ENCODE peak calls at places on chromosomes 6 and 20, in eight cellular contexts. G is DND-41; U is GM03348; A is ACHN; L is H9; P is activated CD4-positive, alpha-beta memory T cell treated with anti-CD3 and anti-CD28 coated beads, Interleukin-2, amount 10 ng/mL, durations not matched to agents 7 days and 5 days; W is HEK293T; Z is activated CD4-positive, alpha-beta T cell treated with anti-CD3 and anti-CD28 coated beads for 1 hour. X is an unnamed sample.

GRCh38 chr6:130143709-130144108 is 79.0 kb downstream of the SAMD3 start:
- DNase-seq in P (no peak), W (no peak), U (peak; percentile 30), L (no peak), G (no peak), Z (no peak), A (no peak), X (no peak)

GRCh38 chr20:23087587-23088275 is 1.6 kb upstream of the CD93 start:
- DNase-seq in G (no peak), L (no peak), U (no peak), A (no peak), Z (no peak), P (no peak), W (no peak), X (no peak)

GRCh38 chr20:63099426-63100267 is 92.9 kb upstream of the BHLHE23 start:
- DNase-seq in G (no peak), P (no peak), A (no peak), L (peak; percentile 18), W (no peak), Z (no peak), U (no peak), X (no peak)

GRCh38 chr6:21992178-21992967 is 304.5 kb downstream of the PRL start:
- DNase-seq in U (peak; percentile 67), A (no peak), P (no peak), L (no peak), W (no peak), G (peak; percentile 68), Z (no peak), X (no peak)

GRCh38 chr6:14863896-14864850 is 381.7 kb upstream of the JARID2 start:
- DNase-seq in G (no peak), U (no peak), L (no peak), P (no peak), W (peak; percentile 25), A (no peak), Z (no peak), X (no peak)

GRCh38 chr20:17652411-17652810 is 29.6 kb downstream of the RRBP1 start:
- DNase-seq in Z (no peak), U (no peak), P (no peak), W (no peak), G (no peak), L (no peak), A (no peak), X (no peak)

GRCh38 chr20:50136822-50137599 is 16.5 kb downstream of the PEDS1 start:
- DNase-seq in A (no peak), Z (no peak), G (no peak), L (no peak), W (no peak), P (no peak), U (no peak), X (no peak)

GRCh38 chr20:1424336-1424735 is 31.5 kb upstream of the FKBP1A start:
- DNase-seq in A (no peak), G (no peak), Z (no peak), L (no peak), U (no peak), W (no peak), P (no peak), X (no peak)

GRCh38 chr6:165967768-165968408 is 199.8 kb downstream of the TBXT start:
- DNase-seq in G (no peak), A (peak; percentile 7), L (no peak), W (no peak), U (no peak), Z (no peak), P (no peak), X (no peak)

GRCh38 chr6:17494919-17495318 is 101.5 kb downstream of the CAP2 start:
- DNase-seq in Z (no peak), U (no peak), L (no peak), A (no peak), W (no peak), P (no peak), G (no peak), X (no peak)

GRCh38 chr6:1612386-1612893 is 2.7 kb downstream of the FOXC1 start:
- DNase-seq in L (no peak), A (no peak), W (no peak), P (no peak), G (no peak), Z (no peak), U (no peak), X (no peak)

GRCh38 chr6:42313038-42313437 is 95.4 kb upstream of the MRPS10 start:
- DNase-seq in W (no peak), U (peak; percentile 53), P (no peak), L (no peak), A (no peak), G (no peak), Z (no peak), X (no peak)

GRCh38 chr20:25059487-25059820 is 1.5 kb upstream of the ACSS1 start:
- DNase-seq in P (no peak), Z (no peak), W (no peak), L (no peak), G (no peak), A (no peak), U (no peak), X (no peak)

GRCh38 chr20:10653593-10654288 is 20.1 kb downstream of the JAG1 start:
- DNase-seq in G (no peak), W (no peak), P (no peak), U (peak; percentile 73), Z (no peak), A (no peak), L (no peak), X (no peak)

GRCh38 chr20:8133816-8134451 is 1.9 kb downstream of the PLCB1 start:
- DNase-seq in G (no peak), W (no peak), U (no peak), P (no peak), Z (no peak), L (no peak), A (no peak), X (no peak)

GRCh38 chr6:41635365-41635764 is 2.9 kb upstream of the MDFI start:
- DNase-seq in A (no peak), Z (no peak), P (no peak), W (no peak), L (no peak), G (no peak), U (no peak), X (no peak)

GRCh38 chr6:37566209-37566859 is 66.6 kb upstream of the CCDC167 start:
- DNase-seq in A (peak; percentile 27), G (peak; percentile 46), U (peak; percentile 91), L (peak; percentile 80), W (peak; percentile 86), P (peak; percentile 71), Z (peak; percentile 60), X (peak; percentile 80)

GRCh38 chr6:43924222-43924702 is 154.3 kb downstream of the VEGFA start:
- DNase-seq in P (peak; percentile 73), U (peak; percentile 50), W (no peak), G (peak; percentile 92), L (no peak), Z (peak; percentile 18), A (peak; percentile 35), X (peak; percentile 65)

GRCh38 chr6:151680846-151681425 is 126.5 kb upstream of the ESR1 start:
- DNase-seq in P (no peak), G (no peak), Z (no peak), A (no peak), W (no peak), U (no peak), L (no peak), X (no peak)

GRCh38 chr6:34181903-34182302 is 36.0 kb upstream of the GRM4 start:
- DNase-seq in G (no peak), W (no peak), A (no peak), Z (no peak), P (no peak), L (no peak), U (peak; percentile 6), X (peak; percentile 14)

GRCh38 chr6:30964075-30964474 is 19.4 kb upstream of the MUC21 start:
- DNase-seq in A (no peak), L (no peak), P (peak; percentile 63), U (no peak), W (no peak), G (no peak), Z (no peak), X (peak; percentile 26)

GRCh38 chr6:19536838-19537237 is 300.3 kb upstream of the ID4 start:
- DNase-seq in W (no peak), Z (no peak), G (no peak), U (no peak), A (no peak), L (no peak), P (no peak), X (no peak)

GRCh38 chr6:118876814-118877213 is 17.1 kb upstream of the ASF1A start:
- DNase-seq in Z (no peak), A (no peak), L (no peak), G (no peak), P (no peak), W (no peak), U (peak; percentile 8), X (no peak)

GRCh38 chr6:169166896-169167580 is 86.6 kb downstream of the THBS2 start:
- DNase-seq in A (no peak), Z (no peak), G (no peak), U (no peak), L (no peak), W (no peak), P (no peak), X (no peak)

GRCh38 chr20:35601021-35601973 is 14.3 kb upstream of the SPAG4 start:
- DNase-seq in W (peak; percentile 57), U (peak; percentile 82), A (peak; percentile 62), L (peak; percentile 80), G (no peak), P (peak; percentile 82), Z (peak; percentile 71), X (peak; percentile 75)

GRCh38 chr6:32096394-32097258 is 12.5 kb downstream of the TNXB start:
- DNase-seq in L (peak; percentile 66), U (no peak), P (no peak), A (no peak), G (no peak), W (no peak), Z (no peak), X (no peak)

GRCh38 chr6:159184559-159184958 is 15.4 kb downstream of the FNDC1 start:
- DNase-seq in Z (no peak), U (peak; percentile 80), A (no peak), G (no peak), W (no peak), P (no peak), L (no peak), X (no peak)

GRCh38 chr20:14866841-14867514 is 529.6 kb upstream of the FLRT3 start:
- DNase-seq in Z (no peak), U (no peak), L (no peak), P (no peak), A (no peak), G (no peak), W (no peak), X (no peak)

GRCh38 chr6:24445704-24446103 is 43.0 kb downstream of the MRS2 start:
- DNase-seq in P (no peak), G (no peak), W (no peak), L (peak; percentile 50), A (no peak), Z (no peak), U (no peak), X (no peak)